ENCODE peak calls at places on chromosome 20, in ten cellular contexts. One of them, this sample, is unnamed.

GRCh38 chr20:38065764-38066375 is 32.3 kb downstream of the RPRD1B start:
- DNase-seq in epithelial cell of proximal tubule: no peak
- DNase-seq in epithelial cell of esophagus: no peak
- DNase-seq in foreskin fibroblast: no peak
- DNase-seq in GM23338: no peak
- DNase-seq in cardiac fibroblast: no peak
- DNase-seq in AG09309: no peak
- DNase-seq in neural progenitor cell: no peak
- DNase-seq in ovary: no peak
- DNase-seq in OCI-LY7: no peak
- DNase-seq in this sample: no peak

GRCh38 chr20:57560554-57561355 is at the start of gene PCK1:
- DNase-seq in epithelial cell of proximal tubule: peak
- DNase-seq in epithelial cell of esophagus: no peak
- DNase-seq in foreskin fibroblast: no peak
- DNase-seq in GM23338: no peak
- DNase-seq in cardiac fibroblast: peak
- DNase-seq in AG09309: no peak
- DNase-seq in neural progenitor cell: no peak
- DNase-seq in ovary: peak
- DNase-seq in OCI-LY7: no peak
- DNase-seq in this sample: no peak

GRCh38 chr20:59604770-59605665 is 678 bp downstream of the PHACTR3 start:
- DNase-seq in epithelial cell of proximal tubule: no peak
- DNase-seq in epithelial cell of esophagus: no peak
- DNase-seq in foreskin fibroblast: peak
- DNase-seq in GM23338: peak
- DNase-seq in cardiac fibroblast: no peak
- DNase-seq in AG09309: no peak
- DNase-seq in neural progenitor cell: peak
- DNase-seq in ovary: no peak
- DNase-seq in OCI-LY7: no peak
- DNase-seq in this sample: no peak

GRCh38 chr20:5933802-5934436 is 16.4 kb downstream of the TRMT6 start:
- DNase-seq in epithelial cell of proximal tubule: no peak
- DNase-seq in epithelial cell of esophagus: peak
- DNase-seq in foreskin fibroblast: no peak
- DNase-seq in GM23338: peak
- DNase-seq in cardiac fibroblast: no peak
- DNase-seq in AG09309: no peak
- DNase-seq in neural progenitor cell: peak
- DNase-seq in ovary: no peak
- DNase-seq in OCI-LY7: peak
- DNase-seq in this sample: peak

GRCh38 chr20:2276015-2276414 is 19.8 kb upstream of the TGM3 start:
- DNase-seq in epithelial cell of proximal tubule: no peak
- DNase-seq in epithelial cell of esophagus: peak
- DNase-seq in foreskin fibroblast: no peak
- DNase-seq in GM23338: no peak
- DNase-seq in cardiac fibroblast: no peak
- DNase-seq in AG09309: no peak
- DNase-seq in neural progenitor cell: no peak
- DNase-seq in ovary: no peak
- DNase-seq in OCI-LY7: no peak
- DNase-seq in this sample: peak

GRCh38 chr20:41570552-41570951 is 47.6 kb downstream of the CHD6 start:
- DNase-seq in epithelial cell of proximal tubule: no peak
- DNase-seq in epithelial cell of esophagus: no peak
- DNase-seq in foreskin fibroblast: peak
- DNase-seq in GM23338: no peak
- DNase-seq in cardiac fibroblast: no peak
- DNase-seq in AG09309: peak
- DNase-seq in neural progenitor cell: no peak
- DNase-seq in ovary: no peak
- DNase-seq in OCI-LY7: no peak
- DNase-seq in this sample: no peak

GRCh38 chr20:36197271-36197670 is 39.0 kb upstream of the AAR2 start:
- DNase-seq in epithelial cell of proximal tubule: peak
- DNase-seq in epithelial cell of esophagus: peak
- DNase-seq in foreskin fibroblast: no peak
- DNase-seq in GM23338: no peak
- DNase-seq in cardiac fibroblast: no peak
- DNase-seq in AG09309: no peak
- DNase-seq in neural progenitor cell: no peak
- DNase-seq in ovary: no peak
- DNase-seq in OCI-LY7: no peak
- DNase-seq in this sample: peak

GRCh38 chr20:9609892-9610502 is 95.6 kb downstream of the LAMP5 start:
- DNase-seq in epithelial cell of proximal tubule: peak
- DNase-seq in epithelial cell of esophagus: peak
- DNase-seq in foreskin fibroblast: peak
- DNase-seq in GM23338: peak
- DNase-seq in cardiac fibroblast: peak
- DNase-seq in AG09309: peak
- DNase-seq in neural progenitor cell: peak
- DNase-seq in ovary: no peak
- DNase-seq in OCI-LY7: peak
- DNase-seq in this sample: peak

GRCh38 chr20:52076164-52076563 is 115.4 kb downstream of the ZFP64 start:
- DNase-seq in epithelial cell of proximal tubule: no peak
- DNase-seq in epithelial cell of esophagus: no peak
- DNase-seq in foreskin fibroblast: no peak
- DNase-seq in GM23338: no peak
- DNase-seq in cardiac fibroblast: peak
- DNase-seq in AG09309: no peak
- DNase-seq in neural progenitor cell: no peak
- DNase-seq in ovary: no peak
- DNase-seq in OCI-LY7: no peak
- DNase-seq in this sample: no peak

GRCh38 chr20:40536866-40537265 is 152.2 kb downstream of the MAFB start:
- DNase-seq in epithelial cell of proximal tubule: no peak
- DNase-seq in epithelial cell of esophagus: peak
- DNase-seq in foreskin fibroblast: no peak
- DNase-seq in GM23338: no peak
- DNase-seq in cardiac fibroblast: no peak
- DNase-seq in AG09309: no peak
- DNase-seq in neural progenitor cell: no peak
- DNase-seq in ovary: no peak
- DNase-seq in OCI-LY7: no peak
- DNase-seq in this sample: peak

GRCh38 chr20:40535816-40536215 is 153.2 kb downstream of the MAFB start:
- DNase-seq in epithelial cell of proximal tubule: no peak
- DNase-seq in epithelial cell of esophagus: no peak
- DNase-seq in foreskin fibroblast: no peak
- DNase-seq in GM23338: no peak
- DNase-seq in cardiac fibroblast: peak
- DNase-seq in AG09309: no peak
- DNase-seq in neural progenitor cell: no peak
- DNase-seq in ovary: no peak
- DNase-seq in OCI-LY7: no peak
- DNase-seq in this sample: no peak

DNA sequence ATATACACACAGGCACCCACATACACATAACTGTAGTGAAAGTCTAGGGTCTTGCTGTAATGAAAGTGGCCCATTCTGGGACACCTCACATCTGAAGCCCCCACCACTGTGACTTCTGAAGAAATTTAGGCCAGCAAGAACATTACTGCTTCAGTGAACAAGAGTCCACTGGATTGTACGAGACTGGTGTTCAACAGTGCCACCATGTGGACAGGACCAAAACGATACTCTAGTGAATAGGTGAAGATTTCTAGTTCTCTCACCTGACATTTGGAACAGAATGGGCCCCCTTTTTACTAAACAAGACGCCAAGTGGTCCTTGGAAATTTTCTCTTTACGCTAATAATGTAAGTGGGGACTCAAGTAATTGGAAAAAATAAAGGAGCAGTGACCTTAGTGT is 156.9 kb downstream of the MAFB start:
- DNase-seq in epithelial cell of proximal tubule: no peak
- DNase-seq in epithelial cell of esophagus: peak
- DNase-seq in foreskin fibroblast: peak
- DNase-seq in GM23338: peak
- DNase-seq in cardiac fibroblast: peak
- DNase-seq in AG09309: no peak
- DNase-seq in neural progenitor cell: peak
- DNase-seq in ovary: no peak
- DNase-seq in OCI-LY7: peak
- DNase-seq in this sample: peak
- TF ChIP-seq CTCF in epithelial cell of proximal tubule: peak
- TF ChIP-seq CTCF in epithelial cell of esophagus: peak
- TF ChIP-seq CTCF in foreskin fibroblast: no peak
- TF ChIP-seq CTCF in GM23338: peak
- TF ChIP-seq CTCF in cardiac fibroblast: peak
- TF ChIP-seq CTCF in AG09309: peak
- TF ChIP-seq CTCF in neural progenitor cell: peak
- TF ChIP-seq CTCF in ovary: no peak
- TF ChIP-seq CTCF in OCI-LY7: peak
- TF ChIP-seq CTCF in this sample: peak

GRCh38 chr20:50517817-50518154 is 7.6 kb downstream of the PTPN1 start:
- DNase-seq in epithelial cell of proximal tubule: no peak
- DNase-seq in epithelial cell of esophagus: no peak
- DNase-seq in foreskin fibroblast: no peak
- DNase-seq in GM23338: no peak
- DNase-seq in cardiac fibroblast: no peak
- DNase-seq in AG09309: no peak
- DNase-seq in neural progenitor cell: no peak
- DNase-seq in ovary: no peak
- DNase-seq in OCI-LY7: no peak
- DNase-seq in this sample: no peak

GRCh38 chr20:50518270-50518721 is 8.1 kb downstream of the PTPN1 start:
- DNase-seq in epithelial cell of proximal tubule: no peak
- DNase-seq in epithelial cell of esophagus: peak
- DNase-seq in foreskin fibroblast: peak
- DNase-seq in GM23338: no peak
- DNase-seq in cardiac fibroblast: peak
- DNase-seq in AG09309: no peak
- DNase-seq in neural progenitor cell: no peak
- DNase-seq in ovary: no peak
- DNase-seq in OCI-LY7: no peak
- DNase-seq in this sample: peak

GRCh38 chr20:50515471-50516106 is 5.4 kb downstream of the PTPN1 start:
- DNase-seq in epithelial cell of proximal tubule: no peak
- DNase-seq in epithelial cell of esophagus: no peak
- DNase-seq in foreskin fibroblast: no peak
- DNase-seq in GM23338: no peak
- DNase-seq in cardiac fibroblast: no peak
- DNase-seq in AG09309: no peak
- DNase-seq in neural progenitor cell: no peak
- DNase-seq in ovary: no peak
- DNase-seq in OCI-LY7: no peak
- DNase-seq in this sample: no peak

GRCh38 chr20:50516180-50516934 is 6.2 kb downstream of the PTPN1 start:
- DNase-seq in epithelial cell of proximal tubule: no peak
- DNase-seq in epithelial cell of esophagus: no peak
- DNase-seq in foreskin fibroblast: no peak
- DNase-seq in GM23338: no peak
- DNase-seq in cardiac fibroblast: no peak
- DNase-seq in AG09309: no peak
- DNase-seq in neural progenitor cell: no peak
- DNase-seq in ovary: no peak
- DNase-seq in OCI-LY7: peak
- DNase-seq in this sample: no peak

GRCh38 chr20:50516935-50517816 is 7.0 kb downstream of the PTPN1 start:
- DNase-seq in epithelial cell of proximal tubule: no peak
- DNase-seq in epithelial cell of esophagus: no peak
- DNase-seq in foreskin fibroblast: no peak
- DNase-seq in GM23338: no peak
- DNase-seq in cardiac fibroblast: no peak
- DNase-seq in AG09309: no peak
- DNase-seq in neural progenitor cell: no peak
- DNase-seq in ovary: no peak
- DNase-seq in OCI-LY7: no peak
- DNase-seq in this sample: no peak
- H3K4me3 ChIP-seq in epithelial cell of proximal tubule: peak
- H3K4me3 ChIP-seq in epithelial cell of esophagus: no peak
- H3K4me3 ChIP-seq in foreskin fibroblast: no peak
- H3K4me3 ChIP-seq in GM23338: no peak
- H3K4me3 ChIP-seq in cardiac fibroblast: no peak
- H3K4me3 ChIP-seq in AG09309: no peak
- H3K4me3 ChIP-seq in neural progenitor cell: no peak
- H3K4me3 ChIP-seq in ovary: no peak
- H3K4me3 ChIP-seq in OCI-LY7: no peak
- H3K4me3 ChIP-seq in this sample: no peak

GRCh38 chr20:4026093-4026601 is 10.8 kb upstream of the RNF24 start:
- DNase-seq in epithelial cell of proximal tubule: no peak
- DNase-seq in epithelial cell of esophagus: peak
- DNase-seq in foreskin fibroblast: peak
- DNase-seq in GM23338: peak
- DNase-seq in cardiac fibroblast: peak
- DNase-seq in AG09309: no peak
- DNase-seq in neural progenitor cell: peak
- DNase-seq in ovary: no peak
- DNase-seq in OCI-LY7: no peak
- DNase-seq in this sample: no peak
- TF ChIP-seq CTCF in epithelial cell of proximal tubule: peak
- TF ChIP-seq CTCF in epithelial cell of esophagus: peak
- TF ChIP-seq CTCF in foreskin fibroblast: peak
- TF ChIP-seq CTCF in GM23338: peak
- TF ChIP-seq CTCF in cardiac fibroblast: peak
- TF ChIP-seq CTCF in AG09309: peak
- TF ChIP-seq CTCF in neural progenitor cell: peak
- TF ChIP-seq CTCF in ovary: no peak
- TF ChIP-seq CTCF in OCI-LY7: peak
- TF ChIP-seq CTCF in this sample: peak

GRCh38 chr20:21100590-21101452 is 5.3 kb downstream of the LINC00237 start:
- DNase-seq in epithelial cell of proximal tubule: no peak
- DNase-seq in epithelial cell of esophagus: peak
- DNase-seq in foreskin fibroblast: peak
- DNase-seq in GM23338: peak
- DNase-seq in cardiac fibroblast: no peak
- DNase-seq in AG09309: no peak
- DNase-seq in neural progenitor cell: peak
- DNase-seq in ovary: no peak
- DNase-seq in OCI-LY7: peak
- DNase-seq in this sample: no peak

GRCh38 chr20:21101453-21102251 is 4.5 kb downstream of the LINC00237 start:
- DNase-seq in epithelial cell of proximal tubule: no peak
- DNase-seq in epithelial cell of esophagus: peak
- DNase-seq in foreskin fibroblast: peak
- DNase-seq in GM23338: peak
- DNase-seq in cardiac fibroblast: no peak
- DNase-seq in AG09309: no peak
- DNase-seq in neural progenitor cell: peak
- DNase-seq in ovary: no peak
- DNase-seq in OCI-LY7: no peak
- DNase-seq in this sample: no peak

GRCh38 chr20:21103582-21104465 is 2.3 kb downstream of the LINC00237 start:
- DNase-seq in epithelial cell of proximal tubule: no peak
- DNase-seq in epithelial cell of esophagus: peak
- DNase-seq in foreskin fibroblast: peak
- DNase-seq in GM23338: peak
- DNase-seq in cardiac fibroblast: no peak
- DNase-seq in AG09309: no peak
- DNase-seq in neural progenitor cell: peak
- DNase-seq in ovary: no peak
- DNase-seq in OCI-LY7: no peak
- DNase-seq in this sample: no peak

GRCh38 chr20:21102691-21103311 is 3.4 kb downstream of the LINC00237 start:
- DNase-seq in epithelial cell of proximal tubule: no peak
- DNase-seq in epithelial cell of esophagus: peak
- DNase-seq in foreskin fibroblast: peak
- DNase-seq in GM23338: peak
- DNase-seq in cardiac fibroblast: peak
- DNase-seq in AG09309: no peak
- DNase-seq in neural progenitor cell: peak
- DNase-seq in ovary: no peak
- DNase-seq in OCI-LY7: peak
- DNase-seq in this sample: no peak

GRCh38 chr20:21102252-21102609 is 3.9 kb downstream of the LINC00237 start:
- DNase-seq in epithelial cell of proximal tubule: no peak
- DNase-seq in epithelial cell of esophagus: no peak
- DNase-seq in foreskin fibroblast: peak
- DNase-seq in GM23338: peak
- DNase-seq in cardiac fibroblast: no peak
- DNase-seq in AG09309: no peak
- DNase-seq in neural progenitor cell: peak
- DNase-seq in ovary: no peak
- DNase-seq in OCI-LY7: no peak
- DNase-seq in this sample: no peak
- H3K4me3 ChIP-seq in epithelial cell of proximal tubule: no peak
- H3K4me3 ChIP-seq in epithelial cell of esophagus: no peak
- H3K4me3 ChIP-seq in foreskin fibroblast: no peak
- H3K4me3 ChIP-seq in GM23338: peak
- H3K4me3 ChIP-seq in cardiac fibroblast: no peak
- H3K4me3 ChIP-seq in AG09309: no peak
- H3K4me3 ChIP-seq in neural progenitor cell: peak
- H3K4me3 ChIP-seq in ovary: no peak
- H3K4me3 ChIP-seq in OCI-LY7: peak
- H3K4me3 ChIP-seq in this sample: no peak